ENCODE peak calls at places on chromosomes 4 and X, in nine cellular contexts. Q, H, F, R, V, U, S, W and G are unnamed samples.

GRCh38 chr4:39976945-39977488 is 694 bp downstream of the PDS5A start:
- DNase-seq in H (peak), V (peak), Q (peak), U (no peak), S (peak), W (peak), R (peak), F (no peak), G (peak)

GRCh38 chrX:95728446-95728845 is 956.2 kb upstream of the DIAPH2 start:
- DNase-seq in Q (no peak), U (no peak), H (no peak), W (no peak), F (no peak), V (no peak), R (no peak), S (no peak), G (no peak)

GRCh38 chrX:26254436-26254835 is 38.5 kb downstream of the MAGEB5 start:
- DNase-seq in F (no peak), W (no peak), S (no peak), R (no peak), Q (no peak), U (no peak), V (no peak), H (no peak), G (no peak)

GRCh38 chr4:146224331-146224966 is 10.1 kb downstream of the REELD1 start:
- DNase-seq in V (no peak), Q (no peak), U (no peak), F (peak), W (no peak), H (no peak), S (no peak), R (no peak), G (no peak)

GRCh38 chrX:65241059-65241721 is 264.9 kb upstream of the ZC4H2 start:
- DNase-seq in W (no peak), F (no peak), S (no peak), H (no peak), R (no peak), V (no peak), Q (no peak), U (no peak), G (no peak)

GRCh38 chrX:9842541-9842940 is 56.3 kb downstream of the SHROOM2 start:
- DNase-seq in U (no peak), R (no peak), S (no peak), V (no peak), F (no peak), H (no peak), W (no peak), Q (no peak), G (no peak)

GRCh38 chr4:89253306-89253705 is 54.3 kb downstream of the GPRIN3 start:
- DNase-seq in F (no peak), W (no peak), S (no peak), R (no peak), U (no peak), H (no peak), V (no peak), Q (no peak), G (no peak)

GRCh38 chrX:110755611-110756010 is 40.0 kb downstream of the CHRDL1 start:
- DNase-seq in V (no peak), U (no peak), R (no peak), H (no peak), W (no peak), F (no peak), Q (no peak), S (no peak), G (no peak)

GRCh38 chr4:32748498-32748897 is 2028.3 kb downstream of the PCDH7 start:
- DNase-seq in Q (no peak), F (no peak), W (no peak), R (no peak), U (no peak), H (no peak), V (no peak), S (no peak), G (no peak)

GRCh38 chrX:131845771-131846170 is 177.3 kb upstream of the STK26 start:
- DNase-seq in F (no peak), W (no peak), R (no peak), S (no peak), Q (no peak), H (no peak), U (no peak), V (no peak), G (no peak)

GRCh38 chr4:128837679-128838078 is 28.2 kb downstream of the JADE1 start:
- DNase-seq in W (no peak), U (no peak), H (no peak), S (no peak), F (no peak), V (no peak), Q (no peak), R (no peak), G (no peak)

GRCh38 chr4:117678861-117679260 is 355.4 kb upstream of the NDST3 start:
- DNase-seq in S (no peak), R (no peak), W (no peak), H (no peak), Q (no peak), V (no peak), F (no peak), U (no peak), G (no peak)

GRCh38 chr4:185304944-185305690 is 90.6 kb downstream of the LRP2BP start:
- DNase-seq in S (no peak), F (no peak), U (no peak), H (no peak), Q (peak), R (peak), V (no peak), W (no peak), G (no peak)

GRCh38 chrX:72280210-72280882 is 3.3 kb upstream of the RPS4X start:
- DNase-seq in H (peak), V (no peak), U (no peak), Q (no peak), F (no peak), S (no peak), R (no peak), W (peak), G (no peak)

GRCh38 chrX:134676440-134676839 is 18.2 kb upstream of the PLAC1 start:
- DNase-seq in F (no peak), V (no peak), W (no peak), H (peak), U (no peak), R (no peak), S (no peak), Q (no peak), G (no peak)

GRCh38 chr4:118034061-118034785 is at the start of gene NDST3:
- DNase-seq in V (no peak), S (no peak), H (peak), Q (peak), U (no peak), W (no peak), F (no peak), R (peak), G (peak)

GRCh38 chrX:72312311-72312940 is 6.7 kb upstream of the CITED1 start:
- DNase-seq in F (no peak), V (no peak), H (no peak), W (no peak), R (no peak), S (no peak), U (no peak), Q (no peak), G (no peak)

GRCh38 chr4:151719045-151719743 is 41.6 kb downstream of the GATB start:
- DNase-seq in R (no peak), V (no peak), F (no peak), W (no peak), H (no peak), S (no peak), U (no peak), Q (no peak), G (no peak)

GRCh38 chr4:94428884-94429283 is 22.9 kb upstream of the PDLIM5 start:
- DNase-seq in S (no peak), F (no peak), U (no peak), H (no peak), W (no peak), R (no peak), Q (no peak), V (no peak), G (no peak)

GRCh38 chr4:165874072-165874798 is 1.2 kb downstream of the TLL1 start:
- DNase-seq in H (no peak), V (no peak), F (no peak), R (no peak), U (no peak), Q (no peak), W (peak), S (no peak), G (no peak)

GRCh38 chr4:4270529-4270928 is 19.4 kb downstream of the LYAR start:
- DNase-seq in V (no peak), H (no peak), Q (peak), W (no peak), U (no peak), F (no peak), S (no peak), R (no peak), G (no peak)

GRCh38 chr4:139933541-139933940 is 220.4 kb downstream of the MAML3 start:
- DNase-seq in U (no peak), V (no peak), F (no peak), S (no peak), H (no peak), R (no peak), Q (no peak), W (no peak), G (no peak)

GRCh38 chr4:184534511-184535391 is 60.4 kb upstream of the IRF2 start:
- DNase-seq in F (peak), R (peak), W (no peak), U (no peak), H (no peak), V (no peak), S (no peak), Q (peak), G (no peak)

GRCh38 chrX:33324099-33324498 is 112.8 kb upstream of the DMD start:
- DNase-seq in R (no peak), H (no peak), V (no peak), S (no peak), W (no peak), F (no peak), U (no peak), Q (no peak), G (no peak)

GRCh38 chr4:171846232-171846631 is 33.0 kb downstream of the GALNTL6 start:
- DNase-seq in Q (peak), U (no peak), R (peak), W (no peak), H (no peak), V (peak), F (no peak), S (no peak), G (peak)

GRCh38 chrX:77160301-77160700 is 286.9 kb upstream of the FGF16 start:
- DNase-seq in S (no peak), Q (peak), V (no peak), W (no peak), H (no peak), F (no peak), U (no peak), R (peak), G (peak)

GRCh38 chr4:27048350-27049100 is 187.9 kb downstream of the STIM2 start:
- DNase-seq in H (peak), F (no peak), U (no peak), V (no peak), W (peak), S (no peak), R (peak), Q (peak), G (no peak)

GRCh38 chrX:121836000-121836399 is 788.6 kb downstream of the GLUD2 start:
- DNase-seq in W (no peak), S (no peak), H (no peak), R (no peak), Q (no peak), F (no peak), U (no peak), V (no peak), G (no peak)

GRCh38 chrX:131728295-131729145 is 184.6 kb downstream of the OR13H1 start:
- DNase-seq in F (no peak), H (no peak), W (peak), V (no peak), S (peak), R (no peak), Q (no peak), U (peak), G (peak)

GRCh38 chr4:76947369-76947768 is 2.2 kb upstream of the SEPTIN11 start:
- DNase-seq in W (no peak), Q (no peak), H (no peak), U (no peak), S (no peak), V (no peak), R (peak), F (no peak), G (no peak)

GRCh38 chr4:41216294-41217019 is 2.1 kb upstream of the APBB2 start:
- DNase-seq in V (peak), U (no peak), F (peak), S (peak), H (peak), R (peak), Q (peak), W (peak), G (peak)

GRCh38 chr4:129335263-129335662 is 239.3 kb downstream of the C4orf33 start:
- DNase-seq in F (no peak), H (no peak), Q (no peak), W (no peak), V (no peak), S (no peak), U (no peak), R (no peak), G (no peak)

GRCh38 chrX:17082831-17083230 is 136.4 kb downstream of the REPS2 start:
- DNase-seq in F (no peak), W (no peak), S (no peak), H (no peak), Q (peak), V (no peak), U (no peak), R (peak), G (no peak)

GRCh38 chr4:7628432-7628831 is 193.7 kb upstream of the PSAPL1 start:
- DNase-seq in R (no peak), S (no peak), V (no peak), Q (no peak), W (no peak), F (no peak), H (no peak), U (no peak), G (no peak)

DNA sequence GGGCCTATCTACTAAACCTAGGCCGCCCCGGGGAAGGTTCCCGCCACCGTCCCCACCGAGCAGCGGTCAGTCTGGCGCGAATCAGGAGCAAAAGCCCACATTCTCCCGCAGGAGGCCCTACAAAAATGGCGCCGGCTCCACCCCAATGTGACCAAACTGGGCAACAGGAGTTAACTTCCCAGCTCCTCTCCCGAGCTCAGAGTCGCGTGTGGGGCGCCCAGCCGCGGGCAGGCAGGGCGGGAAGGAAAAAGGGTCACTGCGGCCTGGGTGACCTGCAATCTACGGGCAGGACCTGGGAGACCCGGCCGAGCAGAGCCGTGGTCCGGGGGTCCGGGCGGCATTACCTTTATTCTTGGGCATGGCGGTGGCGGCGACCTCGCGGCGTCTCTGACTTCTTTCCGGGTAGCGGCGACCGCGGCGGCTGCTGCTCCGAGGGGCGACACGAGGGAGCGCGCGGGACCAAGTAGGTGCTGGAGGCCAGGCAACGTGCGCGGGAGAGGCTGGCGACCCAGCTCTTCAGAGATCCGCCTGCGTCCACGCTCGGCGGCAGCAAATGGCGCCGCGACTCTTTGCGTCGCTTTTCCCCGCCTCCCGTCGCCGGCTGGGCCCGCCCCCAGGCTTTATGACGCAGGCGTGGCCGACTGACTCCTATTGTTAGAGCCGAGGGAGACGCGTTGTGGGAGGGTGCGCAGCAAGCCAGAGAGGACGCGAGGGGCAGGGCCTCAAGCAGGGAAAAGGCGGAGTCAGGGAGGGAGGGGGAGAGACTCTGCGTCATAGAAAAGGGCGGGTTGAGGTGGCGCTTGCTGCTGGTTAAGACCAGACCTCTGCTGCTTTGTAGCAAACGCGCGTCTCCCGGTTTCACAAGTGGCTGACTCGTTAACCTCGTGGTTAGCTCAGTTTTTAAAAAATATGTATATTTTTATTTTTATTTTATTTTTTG is at the start of gene EIF1AX:
- DNase-seq in W (peak), V (peak), S (peak), H (peak), Q (peak), R (peak), F (peak), U (peak), G (peak)
- TF ChIP-seq POLR2A in W (no peak), V (peak), S (peak), H (peak), Q (peak), R (peak), F (peak), U (no peak), G (peak)

GRCh38 chrX:14029039-14029424 is 660 bp downstream of the GEMIN8 start:
- DNase-seq in W (no peak), V (no peak), H (no peak), Q (peak), U (no peak), S (no peak), F (no peak), R (peak), G (no peak)
- TF ChIP-seq POLR2A in W (no peak), V (no peak), H (no peak), Q (no peak), U (no peak), S (no peak), F (no peak), R (no peak), G (no peak)

GRCh38 chrX:35289952-35290351 is 347.4 kb downstream of the FAM47B start:
- DNase-seq in F (no peak), W (no peak), U (no peak), S (no peak), H (no peak), R (no peak), Q (peak), V (no peak), G (no peak)

GRCh38 chrX:35285289-35285962 is 342.8 kb downstream of the FAM47B start:
- DNase-seq in H (no peak), W (no peak), R (no peak), Q (no peak), F (no peak), U (no peak), S (no peak), V (no peak), G (no peak)

GRCh38 chrX:35292522-35292921 is 349.9 kb downstream of the FAM47B start:
- DNase-seq in W (no peak), H (no peak), V (no peak), R (no peak), U (no peak), F (no peak), S (no peak), Q (no peak), G (no peak)

GRCh38 chrX:35288657-35289056 is 346.1 kb downstream of the FAM47B start:
- DNase-seq in W (no peak), S (no peak), Q (no peak), V (no peak), F (no peak), H (no peak), R (no peak), U (no peak), G (no peak)

DNA sequence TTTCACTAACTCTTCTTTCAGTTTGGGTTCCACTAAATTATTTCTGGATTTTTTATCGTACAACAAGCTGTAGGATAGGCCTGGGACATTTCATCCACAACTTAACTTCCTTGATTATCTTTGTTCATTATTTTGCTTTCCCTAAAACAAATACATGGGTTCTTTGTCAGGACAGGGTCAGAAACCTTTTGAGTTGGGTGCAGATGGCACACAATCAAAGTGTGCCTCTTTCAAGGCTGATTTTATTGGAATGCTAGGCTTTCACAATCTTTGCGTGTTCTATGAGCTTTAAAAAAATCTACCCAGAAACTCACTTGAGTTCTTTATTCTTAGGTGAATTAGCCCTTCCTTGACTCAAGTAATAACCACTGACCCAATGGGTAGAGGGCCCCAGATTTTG is 348.4 kb downstream of the FAM47B start:
- DNase-seq in F (no peak), H (no peak), W (no peak), U (no peak), Q (no peak), R (no peak), V (no peak), S (no peak), G (no peak)
- TF ChIP-seq POLR2A in F (no peak), H (no peak), W (no peak), U (no peak), Q (no peak), R (no peak), V (no peak), S (no peak), G (no peak)

GRCh38 chrX:154369453-154370299 is 4.8 kb downstream of the FLNA start:
- DNase-seq in S (peak), W (peak), V (peak), Q (peak), U (peak), R (peak), H (peak), F (peak), G (peak)

GRCh38 chrX:154370300-154370881 is 4.0 kb downstream of the FLNA start:
- DNase-seq in F (no peak), Q (no peak), V (no peak), W (no peak), H (no peak), R (peak), U (no peak), S (peak), G (no peak)

GRCh38 chrX:154366666-154367055 is 7.8 kb downstream of the FLNA start:
- DNase-seq in R (no peak), S (no peak), Q (no peak), U (no peak), W (no peak), F (no peak), V (peak), H (no peak), G (no peak)

GRCh38 chrX:154367474-154368308 is 6.7 kb downstream of the FLNA start:
- DNase-seq in Q (no peak), R (no peak), F (no peak), S (no peak), V (no peak), W (no peak), H (no peak), U (no peak), G (no peak)

DNA sequence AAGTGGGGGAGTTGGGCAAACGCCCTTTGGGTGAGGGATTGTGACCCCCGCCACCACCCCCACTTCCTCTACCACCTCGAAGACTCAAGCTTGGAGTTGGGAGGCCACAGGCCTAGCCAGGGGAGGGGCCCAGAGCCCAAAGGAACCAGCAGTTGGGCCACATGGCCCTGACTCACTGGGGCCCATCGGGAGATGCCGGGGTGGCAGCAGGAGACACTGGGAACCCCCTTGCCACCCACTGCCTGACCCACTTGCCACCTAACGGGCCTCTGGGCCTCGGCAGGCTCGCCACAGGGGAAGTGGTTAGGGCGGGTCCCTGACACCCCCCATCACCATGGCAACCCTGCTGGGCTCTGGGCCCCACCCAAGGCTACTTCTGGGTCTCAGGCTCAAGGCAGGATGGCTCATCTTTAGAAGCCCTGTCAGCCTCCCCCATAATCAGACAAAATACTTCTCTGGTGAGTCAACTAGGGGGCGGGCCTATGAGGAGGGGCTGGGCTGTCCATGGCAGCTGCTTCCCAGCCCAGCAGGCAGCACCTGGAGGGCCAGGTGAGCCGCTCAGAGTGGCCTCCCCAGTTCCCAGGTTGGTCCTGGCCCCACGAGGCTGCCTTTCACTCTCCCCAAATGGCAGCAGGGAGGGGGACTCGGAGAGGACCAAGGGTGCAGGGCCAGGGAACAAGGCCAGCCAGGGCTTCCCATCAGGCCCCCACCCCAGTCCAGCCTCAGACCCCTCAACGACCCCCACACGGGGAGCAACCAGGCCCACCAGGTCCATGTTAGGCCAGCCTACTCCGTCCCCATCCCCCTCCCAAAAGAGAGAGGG is 5.6 kb downstream of the FLNA start:
- DNase-seq in R (peak), W (peak), Q (peak), F (peak), H (peak), S (peak), U (peak), V (peak), G (no peak)
- TF ChIP-seq POLR2A in R (peak), W (no peak), Q (no peak), F (no peak), H (peak), S (no peak), U (no peak), V (no peak), G (no peak)